ENCODE peak calls at places on chromosomes 7 and 10, in six cellular contexts. U is CD4-positive, alpha-beta T cell; E is neural crest cell; I is GM12878; K is OCI-LY7; T is Peyer's patch. C is an unnamed sample.

GRCh38 chr10:62548686-62549085 is 174.5 kb downstream of the ZNF365 start:
- DNase-seq in K (no peak), T (no peak), E (no peak), U (no peak), I (no peak), C (no peak)

GRCh38 chr10:98309366-98310355 is 41.7 kb upstream of the LOXL4 start:
- DNase-seq in K (peak; percentile 10), I (no peak), U (no peak), T (peak; percentile 71), E (peak; percentile 70), C (peak; percentile 78)

GRCh38 chr7:105830405-105831218 is 45.8 kb downstream of the ATXN7L1 start:
- DNase-seq in I (no peak), K (no peak), U (no peak), E (no peak), T (no peak), C (no peak)

GRCh38 chr10:90920986-90921643 is at the start of gene ANKRD1:
- DNase-seq in E (no peak), K (no peak), T (no peak), U (no peak), I (no peak), C (no peak)

GRCh38 chr10:29881336-29881751 is 178.0 kb downstream of the JCAD start:
- DNase-seq in T (no peak), I (no peak), E (no peak), U (no peak), K (no peak), C (no peak)

GRCh38 chr10:29212597-29212996 is 76.3 kb upstream of the LYZL1 start:
- DNase-seq in E (no peak), T (no peak), I (no peak), K (no peak), U (no peak), C (no peak)

GRCh38 chr7:75738604-75738974 is at the start of gene HIP1:
- DNase-seq in U (no peak), T (no peak), K (no peak), I (no peak), E (no peak), C (no peak)

GRCh38 chr10:110398419-110399162 is 93.9 kb upstream of the SMNDC1 start:
- DNase-seq in T (peak; percentile 83), I (no peak), K (no peak), E (no peak), U (no peak), C (no peak)

GRCh38 chr7:37281368-37282092 is 167.1 kb downstream of the ELMO1 start:
- DNase-seq in T (no peak), U (no peak), I (no peak), E (no peak), K (no peak), C (no peak)

GRCh38 chr10:104350146-104350635 is 3.4 kb upstream of the CFAP58 start:
- DNase-seq in E (no peak), T (no peak), I (peak; percentile 53), K (peak; percentile 83), U (no peak), C (no peak)

GRCh38 chr7:76329479-76329878 is 27.0 kb downstream of the HSPB1 start:
- DNase-seq in T (no peak), I (no peak), U (no peak), K (no peak), E (no peak), C (no peak)

GRCh38 chr10:126669188-126669587 is 1.3 kb downstream of the C10orf90 start:
- DNase-seq in U (no peak), T (no peak), I (no peak), E (no peak), K (no peak), C (no peak)

GRCh38 chr10:124651402-124651887 is 92.7 kb downstream of the FAM53B start:
- DNase-seq in E (no peak), I (no peak), T (no peak), U (no peak), K (no peak), C (no peak)

GRCh38 chr10:99784025-99784730 is 1.7 kb downstream of the ABCC2 start:
- DNase-seq in I (no peak), U (no peak), K (no peak), T (no peak), E (no peak), C (no peak)

GRCh38 chr10:25753776-25754175 is 180.3 kb upstream of the MYO3A start:
- DNase-seq in K (no peak), I (no peak), T (no peak), U (no peak), E (no peak), C (no peak)

GRCh38 chr10:11610151-11610854 is 1.1 kb downstream of the USP6NL start:
- DNase-seq in U (no peak), K (peak; percentile 37), T (no peak), I (no peak), E (no peak), C (no peak)

GRCh38 chr10:14815681-14816080 is 22.2 kb downstream of the CDNF start:
- DNase-seq in I (no peak), K (no peak), U (no peak), E (no peak), T (no peak), C (no peak)

GRCh38 chr7:137245890-137246289 is 97.6 kb downstream of the PTN start:
- DNase-seq in E (no peak), U (no peak), I (no peak), T (no peak), K (no peak), C (no peak)

GRCh38 chr7:84729284-84729683 is 457.6 kb downstream of the SEMA3D start:
- DNase-seq in I (no peak), K (no peak), T (no peak), U (no peak), E (no peak), C (no peak)

GRCh38 chr7:28296571-28297483 is 115.5 kb upstream of the CREB5 start:
- DNase-seq in U (peak; percentile 26), I (no peak), E (peak; percentile 45), K (peak; percentile 31), T (no peak), C (no peak)
- TF ChIP-seq CTCF in U (peak; percentile 67), I (peak; percentile 60), E (peak; percentile 60), K (peak; percentile 84), T (peak; percentile 23), C (no peak)

DNA sequence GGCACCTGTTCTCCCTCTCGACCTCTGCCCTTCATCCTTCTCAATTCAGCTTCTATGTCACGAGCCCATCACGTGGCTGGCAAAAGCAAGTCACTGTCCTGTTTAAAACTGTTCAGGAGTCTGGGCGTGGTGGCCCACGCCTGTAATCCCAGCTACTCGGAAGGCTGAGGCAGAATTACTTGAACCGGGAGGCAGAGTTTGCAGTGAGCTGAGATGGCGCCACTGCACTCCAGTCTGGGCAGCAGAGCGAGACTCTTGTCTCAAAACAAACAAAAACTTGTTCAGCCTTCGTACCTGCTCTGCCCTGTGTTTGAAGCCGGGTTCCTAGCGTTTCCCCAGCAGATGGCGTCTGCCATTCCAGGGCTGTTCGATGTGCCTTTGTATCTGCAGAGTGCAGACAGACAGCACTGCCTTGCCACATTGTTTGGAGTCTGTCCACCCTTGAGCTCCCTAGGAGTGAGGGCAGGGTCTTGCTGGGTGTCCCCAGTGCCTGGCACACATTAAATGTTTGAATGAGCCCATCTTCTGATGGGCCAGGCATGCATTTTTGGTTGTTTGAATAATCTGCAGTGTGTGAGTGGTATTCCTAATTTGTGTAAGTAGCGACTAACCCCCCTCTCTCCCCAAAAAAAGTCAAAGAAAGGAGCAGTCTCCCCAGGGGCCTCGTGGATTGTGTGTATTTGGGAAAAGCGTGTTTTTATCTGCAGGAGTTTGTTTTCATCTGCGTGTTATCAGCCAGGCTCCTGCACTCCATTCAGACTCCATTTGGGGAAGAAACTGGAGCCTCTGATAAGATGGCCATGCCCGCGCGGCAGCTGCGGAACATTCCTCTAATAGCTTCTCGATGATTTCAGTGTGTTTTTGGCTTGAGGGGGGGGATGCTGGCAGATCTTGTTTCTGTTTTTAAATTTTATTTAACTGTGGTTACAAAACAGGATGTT is 61.2 kb downstream of the DNAJB6 start:
- DNase-seq in K (peak; percentile 31), E (peak; percentile 29), U (no peak), I (no peak), T (no peak), C (no peak)
- TF ChIP-seq CTCF in K (peak; percentile 73), E (peak; percentile 63), U (peak; percentile 15), I (peak; percentile 37), T (peak; percentile 11), C (no peak)

GRCh38 chr7:33926535-33926934 is 21.2 kb downstream of the BMPER start:
- DNase-seq in E (no peak), T (no peak), U (no peak), I (no peak), K (no peak), C (no peak)

GRCh38 chr7:33922820-33923219 is 17.5 kb downstream of the BMPER start:
- DNase-seq in E (no peak), I (no peak), K (no peak), U (no peak), T (no peak), C (no peak)

GRCh38 chr7:33918401-33919120 is 13.2 kb downstream of the BMPER start:
- DNase-seq in E (no peak), K (no peak), T (no peak), U (no peak), I (no peak), C (no peak)

GRCh38 chr7:33921216-33921938 is 16.0 kb downstream of the BMPER start:
- DNase-seq in I (no peak), T (no peak), U (no peak), E (no peak), K (no peak), C (no peak)

GRCh38 chr7:33923440-33924229 is 18.3 kb downstream of the BMPER start:
- DNase-seq in K (no peak), I (no peak), T (no peak), U (no peak), E (no peak), C (no peak)
- TF ChIP-seq CTCF in K (no peak), I (no peak), T (no peak), U (no peak), E (no peak), C (no peak)

GRCh38 chr7:4683884-4684565 is 1.9 kb downstream of the FOXK1 start:
- DNase-seq in I (peak; percentile 52), E (no peak), K (peak; percentile 33), T (peak; percentile 70), U (peak; percentile 4), C (no peak)
- TF ChIP-seq CTCF in I (peak; percentile 37), E (peak; percentile 48), K (peak; percentile 67), T (peak; percentile 17), U (peak; percentile 69), C (no peak)

GRCh38 chr7:49852619-49853462 is 79.4 kb downstream of the VWC2 start:
- DNase-seq in U (no peak), T (no peak), K (peak; percentile 77), I (no peak), E (peak; percentile 51), C (peak; percentile 66)
- TF ChIP-seq CTCF in U (no peak), T (peak; percentile 40), K (peak; percentile 96), I (peak; percentile 86), E (peak; percentile 92), C (peak; percentile 69)

DNA sequence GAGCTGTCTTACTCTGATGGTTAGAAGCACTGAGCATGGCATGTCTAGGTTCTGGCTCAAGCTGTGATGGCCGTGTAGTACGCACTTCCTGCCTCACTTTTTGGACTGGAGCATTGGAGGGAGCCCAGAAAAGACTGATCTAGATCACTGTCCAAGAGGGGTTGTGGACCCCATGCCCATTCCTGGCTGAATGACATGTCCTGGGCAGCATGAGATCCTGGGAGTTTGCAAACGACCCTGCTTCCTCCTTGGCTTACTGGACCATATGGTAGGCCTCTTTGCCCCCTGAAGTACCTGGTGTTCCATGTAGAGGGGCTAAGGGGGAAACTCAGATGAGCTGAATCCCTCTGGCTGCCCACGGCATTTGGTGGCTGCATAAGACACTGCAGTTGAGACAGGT is 36.7 kb downstream of the ARHGAP22 start:
- DNase-seq in E (no peak), I (no peak), U (no peak), K (no peak), T (no peak), C (no peak)
- TF ChIP-seq CTCF in E (no peak), I (no peak), U (no peak), K (no peak), T (no peak), C (no peak)